ENCODE peak calls at places on chromosomes 12 and 14, in four cellular contexts. W is AG04450, Y is tibial artery, I is mucosa of descending colon. F is an unnamed sample.

GRCh38 chr12:41190360-41190759 is 2.2 kb downstream of the PDZRN4 start:
- DNase-seq in W (no peak), Y (no peak), I (no peak), F (peak; percentile 28)

GRCh38 chr12:75666126-75666979 is 154.9 kb upstream of the KRR1 start:
- DNase-seq in W (no peak), Y (no peak), I (no peak), F (no peak)

GRCh38 chr14:56814468-56815074 is 4.3 kb upstream of the OTX2 start:
- DNase-seq in W (no peak), Y (no peak), I (no peak), F (no peak)

GRCh38 chr12:2288001-2288400 is 235.2 kb downstream of the CACNA1C start:
- DNase-seq in W (no peak), Y (peak; percentile 37), I (no peak), F (peak; percentile 83)

GRCh38 chr14:93941293-93941910 is 14.3 kb downstream of the FAM181A start:
- DNase-seq in W (peak; percentile 66), Y (no peak), I (no peak), F (peak; percentile 77)

GRCh38 chr12:69129564-69129963 is 109.8 kb upstream of the CPSF6 start:
- DNase-seq in W (no peak), Y (no peak), I (no peak), F (no peak)

GRCh38 chr14:44154889-44155288 is 352.2 kb downstream of the FSCB start:
- DNase-seq in W (no peak), Y (no peak), I (no peak), F (no peak)

GRCh38 chr12:104462931-104463339 is 6.2 kb downstream of the CHST11 start:
- DNase-seq in W (no peak), Y (no peak), I (no peak), F (no peak)

GRCh38 chr12:130706311-130706710 is 9.8 kb downstream of the RIMBP2 start:
- DNase-seq in W (no peak), Y (no peak), I (no peak), F (no peak)

DNA sequence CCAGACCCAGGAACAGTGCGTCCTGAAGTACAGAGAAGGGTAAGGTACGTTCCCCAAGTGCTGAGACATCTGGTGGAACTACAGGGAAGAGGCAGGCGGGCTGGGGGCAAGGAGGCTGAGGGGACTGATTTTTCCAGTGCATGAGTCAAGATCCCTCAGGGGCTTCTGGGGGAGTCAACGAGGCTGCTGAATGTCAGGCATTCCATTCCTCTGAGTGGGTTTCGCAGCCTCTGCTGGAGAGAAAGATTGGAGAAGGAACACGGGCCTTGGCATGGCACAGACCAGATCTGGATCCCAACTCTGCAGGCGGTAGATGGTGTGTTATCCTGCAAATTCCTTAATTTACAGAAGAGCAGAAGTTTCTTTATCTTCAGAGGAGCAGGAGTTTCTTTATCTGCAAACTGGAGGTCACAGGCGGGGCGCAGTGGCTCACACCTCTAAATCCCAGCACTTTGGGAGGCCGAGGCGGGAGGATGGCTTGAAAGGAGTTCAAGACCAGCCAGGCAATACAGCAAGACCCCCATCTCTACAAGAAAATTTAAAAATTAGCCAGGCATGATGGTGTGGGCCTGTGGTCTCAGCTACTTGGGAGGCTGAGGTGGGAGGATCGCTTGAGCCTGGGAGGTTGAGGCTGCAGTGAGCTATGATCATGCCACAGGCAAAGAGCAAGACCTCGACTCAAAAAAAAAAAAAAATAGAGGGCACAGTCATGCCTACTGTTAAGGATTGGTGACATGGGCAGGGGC is 132.6 kb upstream of the MAP1LC3B2 start:
- DNase-seq in W (peak; percentile 89), Y (peak; percentile 79), I (no peak), F (peak; percentile 97)
- TF ChIP-seq CTCF in W (peak; percentile 61), Y (peak; percentile 39), I (no peak), F (peak; percentile 51)

GRCh38 chr12:118704517-118704916 is 276.8 kb upstream of the SRRM4 start:
- DNase-seq in W (no peak), Y (no peak), I (no peak), F (no peak)
- H3K4me3 ChIP-seq in W (no peak overlapping the region), Y (no peak overlapping the region), I (no peak overlapping the region), F (no peak overlapping the region)

DNA sequence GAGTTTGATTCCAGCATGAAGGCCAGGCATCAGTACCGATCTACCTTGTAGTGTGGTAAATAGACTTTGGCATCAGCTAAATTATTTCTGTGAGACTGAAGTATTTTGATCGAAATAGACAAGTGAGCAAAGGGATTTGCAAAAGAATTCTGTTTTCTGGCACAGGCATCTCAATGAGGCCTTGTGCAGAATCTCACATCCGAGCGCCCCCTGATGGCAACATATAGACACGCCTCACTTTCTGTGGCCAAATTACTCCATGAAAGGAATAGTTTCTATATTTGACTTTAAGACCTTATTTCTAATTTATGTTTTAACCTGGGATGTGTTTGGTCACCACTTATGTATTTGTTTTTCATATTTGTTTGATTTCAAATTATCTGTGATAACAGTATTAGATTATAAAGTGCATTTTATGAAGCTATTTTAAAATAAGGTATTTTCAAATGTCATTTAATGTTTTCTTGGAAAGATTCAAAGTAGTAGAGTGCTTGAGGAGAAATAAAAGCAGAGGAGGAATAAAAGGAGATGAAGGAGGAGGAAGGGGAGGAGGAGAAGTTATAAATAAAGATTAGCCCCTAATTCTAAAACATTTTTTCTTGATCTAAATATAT is 731.9 kb downstream of the NRXN3 start:
- DNase-seq in W (peak; percentile 20), Y (no peak), I (peak; percentile 26), F (peak; percentile 5)
- TF ChIP-seq CTCF in W (peak; percentile 79), Y (no peak), I (no peak), F (peak; percentile 78)

GRCh38 chr12:91182664-91183455 is at the start of gene DCN:
- DNase-seq in W (no peak), Y (no peak), I (no peak), F (peak; percentile 41)
- H3K4me3 ChIP-seq in W (peak within 1 kb of the TSS; percentile 53), Y (peak within 1 kb of the TSS; percentile 12), I (no peak within 1 kb of the TSS), F (peak within 1 kb of the TSS; percentile 79)

GRCh38 chr12:121128908-121129704 is 3.6 kb upstream of the P2RX7 start:
- DNase-seq in W (no peak), Y (peak; percentile 87), I (peak; percentile 79), F (peak; percentile 7)

GRCh38 chr12:121131941-121132341 is 735 bp upstream of the P2RX7 start:
- DNase-seq in W (no peak), Y (no peak), I (no peak), F (no peak)

GRCh38 chr12:121132601-121133481 is at the start of gene P2RX7:
- DNase-seq in W (no peak), Y (peak; percentile 81), I (peak; percentile 75), F (peak; percentile 65)

GRCh38 chr12:121129705-121130147 is 3.0 kb upstream of the P2RX7 start:
- DNase-seq in W (no peak), Y (no peak), I (no peak), F (no peak)

GRCh38 chr12:121130866-121131373 is 1.8 kb upstream of the P2RX7 start:
- DNase-seq in W (no peak), Y (no peak), I (no peak), F (no peak)
- TF ChIP-seq CTCF in W (no peak), Y (no peak), I (no peak), F (no peak)

DNA sequence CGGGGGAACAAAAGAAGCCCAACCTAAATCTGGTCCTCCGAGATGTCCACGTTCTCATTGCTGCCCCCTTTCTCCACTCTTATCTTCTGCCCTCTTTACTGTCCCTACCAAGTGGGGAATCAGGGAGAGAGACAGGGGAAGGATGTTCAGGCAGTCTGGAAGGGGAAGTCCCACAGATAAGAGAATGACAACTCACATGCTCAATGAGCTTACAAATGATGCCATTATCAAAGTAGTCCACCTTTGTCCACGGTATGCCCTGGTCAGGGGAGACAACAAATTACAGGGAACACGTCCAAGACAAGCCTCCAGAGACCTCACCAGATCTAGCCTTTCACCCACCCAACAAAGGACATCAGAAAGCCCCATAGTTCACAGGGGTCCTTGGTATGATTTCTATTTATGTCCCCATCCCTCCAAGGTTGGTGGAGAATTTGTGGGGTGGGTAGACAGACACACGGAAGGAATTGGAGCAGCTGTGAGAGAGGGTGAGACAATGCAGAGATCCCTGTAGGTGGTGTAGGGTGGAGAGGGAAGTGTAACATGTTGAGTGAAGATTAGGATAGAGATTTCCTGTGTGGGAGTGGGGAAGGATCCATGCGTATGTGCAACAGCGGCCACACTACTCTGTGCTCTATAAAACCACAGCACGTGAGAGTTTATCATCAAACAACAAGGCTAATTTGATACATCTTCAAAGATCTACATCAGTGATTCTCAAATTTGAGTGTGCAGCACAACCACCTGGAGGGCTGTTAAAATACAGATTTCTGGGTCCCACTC is 10.7 kb downstream of the MYO1A start:
- DNase-seq in W (no peak), Y (no peak), I (no peak), F (no peak)
- H3K4me3 ChIP-seq in W (no peak overlapping the region), Y (no peak overlapping the region), I (no peak overlapping the region), F (no peak overlapping the region)

GRCh38 chr12:124567035-124567672 is at the start of gene NCOR2:
- DNase-seq in W (no peak), Y (no peak), I (no peak), F (peak; percentile 40)
- TF ChIP-seq CTCF in W (no peak), Y (no peak), I (no peak), F (no peak)